ENCODE peak calls at places on chromosomes 12 and 14, in eight cellular contexts. L, Q, U, Z, C, D, X and N are unnamed samples.

GRCh38 chr12:39623919-39624318 is 4.3 kb upstream of the ABCD2 start:
- DNase-seq in X (no peak), C (no peak), Q (no peak), Z (no peak), U (no peak), L (no peak), D (no peak), N (no peak)

GRCh38 chr14:21107360-21107781 is 6.5 kb downstream of the TMEM253 start:
- DNase-seq in X (no peak), Q (no peak), C (no peak), U (no peak), L (no peak), Z (peak), D (no peak), N (no peak)

GRCh38 chr12:107912421-107913004 is 138.0 kb downstream of the ASCL4 start:
- DNase-seq in D (no peak), L (peak), Q (peak), Z (peak), X (peak), C (peak), U (peak), N (peak)

GRCh38 chr14:58280954-58281787 is 17.2 kb upstream of the ARID4A start:
- DNase-seq in U (no peak), D (no peak), X (no peak), C (no peak), L (no peak), Q (peak), Z (peak), N (no peak)

GRCh38 chr12:89556976-89557375 is 31.1 kb upstream of the POC1B start:
- DNase-seq in Q (no peak), Z (no peak), X (no peak), U (no peak), D (peak), L (no peak), C (no peak), N (no peak)

GRCh38 chr12:24822121-24822899 is 126.6 kb downstream of the BCAT1 start:
- DNase-seq in C (no peak), X (no peak), L (no peak), Z (no peak), D (no peak), Q (no peak), U (no peak), N (no peak)

GRCh38 chr12:94790822-94791221 is 140.5 kb upstream of the TMCC3 start:
- DNase-seq in C (no peak), D (no peak), X (no peak), L (no peak), Z (no peak), Q (no peak), U (no peak), N (no peak)

GRCh38 chr12:39427360-39427808 is 15.5 kb downstream of the KIF21A start:
- DNase-seq in C (no peak), D (peak), X (no peak), L (no peak), U (no peak), Z (no peak), Q (no peak), N (no peak)

GRCh38 chr12:115060477-115061168 is 376.6 kb upstream of the TBX3 start:
- DNase-seq in U (no peak), D (no peak), X (no peak), C (no peak), Z (no peak), Q (no peak), L (no peak), N (peak)

GRCh38 chr12:26274441-26275312 is 79.3 kb downstream of the SSPN start:
- DNase-seq in L (peak), Z (peak), Q (peak), U (peak), C (peak), X (no peak), D (peak), N (peak)

GRCh38 chr12:114961491-114961890 is 277.5 kb upstream of the TBX3 start:
- DNase-seq in U (no peak), D (no peak), X (no peak), L (no peak), C (no peak), Z (no peak), Q (no peak), N (no peak)

GRCh38 chr14:20680843-20681347 is 3.5 kb upstream of the RNASE4 start:
- DNase-seq in Q (peak), D (no peak), L (peak), U (no peak), Z (peak), X (no peak), C (peak), N (no peak)

GRCh38 chr12:23014749-23015148 is 389.8 kb downstream of the ETNK1 start:
- DNase-seq in D (no peak), L (no peak), U (no peak), Q (no peak), Z (no peak), X (no peak), C (no peak), N (no peak)

GRCh38 chr14:49770212-49770817 is 2.4 kb downstream of the KLHDC2 start:
- DNase-seq in U (no peak), C (peak), Q (peak), D (peak), X (no peak), L (peak), Z (no peak), N (no peak)

GRCh38 chr14:56002876-56003625 is 115.2 kb upstream of the PELI2 start:
- DNase-seq in Q (no peak), D (no peak), X (no peak), U (no peak), C (no peak), L (no peak), Z (no peak), N (no peak)

GRCh38 chr12:101925352-101925751 is 48.0 kb downstream of the DRAM1 start:
- DNase-seq in C (peak), D (no peak), Q (peak), L (peak), Z (no peak), U (peak), X (no peak), N (no peak)

GRCh38 chr12:117559978-117560377 is 198.6 kb upstream of the NOS1 start:
- DNase-seq in L (no peak), Z (no peak), U (no peak), D (no peak), Q (no peak), X (no peak), C (no peak), N (no peak)

GRCh38 chr12:2613674-2614073 is 181.1 kb upstream of the FKBP4 start:
- DNase-seq in Z (no peak), D (no peak), Q (no peak), L (no peak), X (no peak), C (no peak), U (peak), N (no peak)

GRCh38 chr12:94832780-94833760 is 170.4 kb downstream of the NDUFA12 start:
- DNase-seq in L (no peak), Z (no peak), X (peak), D (no peak), Q (no peak), U (no peak), C (no peak), N (peak)

GRCh38 chr12:75528272-75528671 is 16.9 kb upstream of the KRR1 start:
- DNase-seq in D (no peak), X (no peak), L (no peak), C (no peak), Q (no peak), Z (no peak), U (no peak), N (no peak)

GRCh38 chr12:8123124-8123888 is at the start of gene CLEC4A:
- DNase-seq in U (no peak), Z (no peak), C (no peak), D (no peak), X (no peak), Q (no peak), L (no peak), N (no peak)

GRCh38 chr12:132329036-132329738 is at the start of gene GALNT9:
- DNase-seq in D (no peak), Q (no peak), X (peak), C (no peak), L (no peak), U (no peak), Z (peak), N (no peak)

GRCh38 chr12:132600048-132601032 is 10.0 kb downstream of the LRCOL1 start:
- DNase-seq in X (peak), D (peak), U (peak), Z (peak), L (peak), C (peak), Q (peak), N (no peak)

GRCh38 chr12:90897316-90897715 is 57.7 kb downstream of the CCER1 start:
- DNase-seq in D (no peak), C (no peak), Q (no peak), L (no peak), U (no peak), X (no peak), Z (no peak), N (no peak)

GRCh38 chr12:31644536-31644935 is 15.0 kb upstream of the ETFBKMT start:
- DNase-seq in U (no peak), D (no peak), X (no peak), L (peak), Q (no peak), Z (no peak), C (no peak), N (no peak)

GRCh38 chr14:28744126-28744525 is 22.5 kb upstream of the FOXG1 start:
- DNase-seq in Z (no peak), Q (no peak), X (no peak), L (no peak), U (no peak), D (no peak), C (no peak), N (no peak)

DNA sequence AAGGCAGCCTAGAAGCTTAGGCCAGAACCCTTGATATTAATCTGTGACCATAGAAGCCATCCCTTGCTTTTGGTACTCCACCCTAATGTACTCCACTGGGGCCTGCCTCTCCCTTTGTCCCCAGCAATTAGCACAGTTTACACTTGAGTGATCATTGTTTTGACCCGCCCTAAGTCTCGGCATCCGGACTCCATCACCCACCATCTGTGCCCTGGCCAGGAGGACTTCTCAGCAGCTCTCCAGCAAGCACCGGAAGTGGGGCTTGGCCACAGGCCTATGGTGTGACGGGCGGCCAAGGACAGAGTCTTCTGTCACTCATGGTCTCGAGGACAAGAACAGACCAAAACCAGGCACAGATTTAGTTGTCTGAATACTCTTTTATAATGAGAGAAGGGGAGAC is 126.5 kb upstream of the NTF3 start:
- DNase-seq in Z (no peak), C (peak), X (no peak), L (no peak), D (no peak), U (no peak), Q (no peak), N (no peak)
- TF ChIP-seq POLR2AphosphoS5 in Z (no peak), C (peak), X (no peak), L (no peak), D (no peak), U (no peak), Q (no peak), N (no peak)

GRCh38 chr14:22384974-22385526 is 204.0 kb downstream of the DAD1 start:
- DNase-seq in Q (no peak), C (no peak), X (no peak), L (no peak), Z (no peak), D (no peak), U (no peak), N (no peak)

GRCh38 chr14:22388669-22389625 is 200.1 kb downstream of the DAD1 start:
- DNase-seq in X (no peak), Z (no peak), Q (no peak), U (no peak), D (peak), L (no peak), C (no peak), N (no peak)

GRCh38 chr14:22384167-22384549 is 204.9 kb downstream of the DAD1 start:
- DNase-seq in C (no peak), L (no peak), Z (no peak), D (no peak), X (no peak), Q (no peak), U (no peak), N (no peak)

GRCh38 chr14:22387776-22388241 is 201.2 kb downstream of the DAD1 start:
- DNase-seq in C (no peak), D (no peak), Q (no peak), X (no peak), U (no peak), Z (no peak), L (no peak), N (no peak)

DNA sequence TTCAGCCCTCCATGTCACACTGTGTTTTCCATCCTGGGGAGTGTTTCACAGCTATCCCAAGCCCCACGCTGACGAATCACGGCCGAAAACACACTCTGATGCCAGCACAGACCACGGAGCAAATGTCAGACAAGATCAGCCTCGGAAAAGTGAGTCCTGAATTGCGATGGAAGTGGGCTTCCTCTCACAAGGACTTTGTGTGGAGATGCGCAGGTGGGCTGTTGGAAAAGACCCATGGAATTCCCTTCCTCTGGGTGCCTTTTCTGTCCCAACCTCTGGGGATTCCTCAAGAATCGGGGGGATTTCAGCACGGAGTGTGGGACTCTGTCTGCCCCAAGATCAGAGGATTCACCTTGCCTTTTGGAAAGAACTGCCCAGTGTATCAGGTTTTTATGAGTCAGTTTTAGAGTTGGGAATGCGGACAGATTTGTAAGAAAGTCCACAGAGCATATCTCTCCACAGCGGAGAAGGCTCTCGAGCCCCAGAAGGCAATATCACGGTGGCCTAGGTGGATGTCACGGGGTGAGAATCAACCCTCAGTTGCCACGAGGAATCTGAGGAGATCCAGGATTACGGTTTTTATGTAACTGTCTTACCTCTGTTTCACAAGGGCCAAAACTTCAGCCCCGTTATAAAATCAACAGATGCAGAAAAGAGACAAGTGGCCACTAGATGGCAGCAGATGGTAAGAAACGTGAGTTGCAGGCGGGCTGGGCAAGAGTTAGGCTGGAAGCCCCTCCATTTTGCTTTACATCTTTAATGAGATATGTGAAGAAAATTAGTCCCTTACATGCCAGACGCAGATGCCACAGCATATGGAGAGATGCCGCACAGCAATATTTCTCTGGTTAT is 201.9 kb downstream of the DAD1 start:
- DNase-seq in X (peak), L (peak), Z (peak), U (peak), C (peak), D (peak), Q (peak), N (no peak)
- TF ChIP-seq EP300 in X (no peak), L (no peak), Z (no peak), U (no peak), C (no peak), D (no peak), Q (no peak), N (no peak)

DNA sequence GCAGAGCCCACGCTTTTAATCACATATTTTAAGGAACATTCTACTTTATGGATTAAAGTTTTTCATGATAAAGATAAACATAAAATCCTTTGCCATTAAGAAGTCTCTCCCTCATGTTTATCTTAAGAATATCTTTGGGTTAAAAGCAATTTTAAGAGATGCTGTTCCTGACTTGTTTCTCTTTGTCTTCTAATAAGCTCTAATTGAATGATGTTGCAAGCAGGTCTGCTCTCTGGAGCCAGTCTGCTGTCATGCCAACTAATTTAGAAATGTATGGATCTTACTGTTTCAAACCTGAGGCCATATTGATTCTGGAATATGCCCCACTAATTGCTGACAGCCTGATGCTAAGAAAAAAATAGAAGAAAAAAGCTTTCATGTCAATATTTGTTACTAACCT is 173.6 kb downstream of the TTC8 start:
- DNase-seq in Z (no peak), U (no peak), X (no peak), C (no peak), Q (no peak), L (no peak), D (no peak), N (no peak)
- TF ChIP-seq POLR2AphosphoS5 in Z (no peak), U (no peak), X (no peak), C (no peak), Q (no peak), L (no peak), D (no peak), N (no peak)

DNA sequence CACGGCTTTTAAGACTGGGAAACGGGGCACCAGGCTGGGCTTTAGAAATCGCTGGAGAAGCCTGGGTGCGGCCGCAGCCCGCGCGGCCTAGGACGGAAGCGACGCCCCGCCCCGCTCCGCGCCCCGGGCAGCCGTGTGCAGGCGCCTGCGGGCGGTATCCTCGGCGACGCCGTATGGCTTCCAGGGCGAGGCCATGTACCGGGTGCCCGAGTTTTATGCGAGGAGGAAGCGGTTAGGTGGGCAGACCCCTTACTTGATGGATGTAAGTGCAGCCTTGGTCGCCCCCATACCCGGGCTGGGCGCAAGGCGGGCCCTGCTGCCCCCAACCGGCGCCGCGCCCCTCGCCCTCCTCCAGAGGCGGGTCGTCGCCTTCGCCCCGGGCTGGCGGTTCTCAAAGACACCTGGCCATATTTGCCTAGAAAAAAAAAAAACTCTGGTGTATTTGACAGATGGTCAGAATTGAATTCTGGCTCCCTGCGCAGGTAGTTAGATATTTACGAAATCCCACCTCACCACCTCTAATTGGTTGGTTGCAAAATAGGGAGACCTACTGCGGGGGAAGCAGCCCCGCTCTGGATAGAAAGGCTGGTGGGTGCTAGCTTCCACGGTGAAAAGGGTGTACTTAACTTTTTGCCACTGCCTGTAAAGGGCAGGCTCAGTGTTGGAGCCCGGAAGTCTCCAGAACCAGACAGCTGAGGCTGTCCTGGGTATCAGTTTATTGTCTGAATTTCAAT is at the start of gene PPP1R36:
- DNase-seq in L (peak), Q (peak), X (peak), C (peak), U (peak), Z (no peak), D (no peak), N (no peak)
- TF ChIP-seq EP300 in L (no peak), Q (no peak), X (no peak), C (no peak), U (no peak), Z (no peak), D (no peak), N (no peak)

GRCh38 chr12:110352401-110352800 is 51.1 kb downstream of the ANAPC7 start:
- DNase-seq in D (no peak), Q (no peak), C (no peak), U (no peak), X (no peak), L (no peak), Z (no peak), N (no peak)

GRCh38 chr12:110353211-110353965 is 50.1 kb downstream of the ANAPC7 start:
- DNase-seq in C (no peak), U (peak), D (no peak), Q (no peak), X (no peak), Z (no peak), L (no peak), N (no peak)

GRCh38 chr12:110354172-110354780 is 49.2 kb downstream of the ANAPC7 start:
- DNase-seq in U (no peak), Q (no peak), D (no peak), L (no peak), Z (peak), X (no peak), C (no peak), N (no peak)

GRCh38 chr12:110351119-110351518 is 52.4 kb downstream of the ANAPC7 start:
- DNase-seq in U (no peak), L (no peak), Q (no peak), X (no peak), C (no peak), Z (no peak), D (no peak), N (no peak)

GRCh38 chr12:110355080-110355479 is 48.4 kb downstream of the ANAPC7 start:
- DNase-seq in X (no peak), C (no peak), Z (peak), U (no peak), D (peak), L (no peak), Q (no peak), N (no peak)
- TF ChIP-seq POLR2AphosphoS5 in X (no peak), C (no peak), Z (no peak), U (no peak), D (no peak), L (no peak), Q (no peak), N (no peak)

GRCh38 chr14:103522028-103522581 is 525 bp downstream of the CKB start:
- DNase-seq in Z (peak), Q (no peak), L (no peak), C (no peak), U (peak), X (peak), D (no peak), N (no peak)
- TF ChIP-seq EP300 in Z (no peak), Q (no peak), L (no peak), C (no peak), U (no peak), X (no peak), D (no peak), N (no peak)

GRCh38 chr12:65824314-65824563 is at the start of gene HMGA2:
- DNase-seq in U (peak), X (peak), L (no peak), C (peak), Z (no peak), Q (no peak), D (no peak), N (no peak)
- TF ChIP-seq POLR2AphosphoS5 in U (no peak), X (no peak), L (no peak), C (no peak), Z (no peak), Q (no peak), D (no peak), N (no peak)

GRCh38 chr14:87131879-87132278 is 861.1 kb downstream of the GALC start:
- DNase-seq in Q (no peak), D (no peak), C (no peak), U (no peak), X (no peak), Z (no peak), L (no peak), N (no peak)
- TF ChIP-seq EP300 in Q (no peak), D (no peak), C (no peak), U (no peak), X (no peak), Z (no peak), L (no peak), N (no peak)

GRCh38 chr14:102916347-102917055 is 6.0 kb upstream of the AMN start:
- DNase-seq in L (no peak), D (no peak), C (no peak), Q (no peak), U (no peak), X (no peak), Z (no peak), N (no peak)

GRCh38 chr14:102913341-102914211 is 8.9 kb upstream of the AMN start:
- DNase-seq in D (no peak), U (peak), X (no peak), L (no peak), Z (no peak), Q (no peak), C (no peak), N (no peak)

GRCh38 chr14:102915292-102916110 is 7.0 kb upstream of the AMN start:
- DNase-seq in U (peak), Z (no peak), C (no peak), L (no peak), X (no peak), Q (no peak), D (no peak), N (no peak)

GRCh38 chr14:102917056-102917385 is 5.4 kb upstream of the AMN start:
- DNase-seq in C (no peak), Z (no peak), L (no peak), D (no peak), U (no peak), X (no peak), Q (peak), N (no peak)

GRCh38 chr14:102914474-102915291 is 7.8 kb upstream of the AMN start:
- DNase-seq in C (no peak), U (peak), Z (no peak), X (no peak), D (no peak), L (no peak), Q (no peak), N (no peak)
- TF ChIP-seq POLR2AphosphoS5 in C (no peak), U (no peak), Z (no peak), X (no peak), D (no peak), L (no peak), Q (no peak), N (no peak)